ENCODE peak calls at places on chromosomes 4 and X, in seven cellular contexts. E, I, H, T, M, Y and C are unnamed samples.
A peak's percentile ranks its signal among the peaks of the same experiment; 100 is the strongest.

GRCh38 chrX:43804021-43804420 is 78.2 kb downstream of the MAOB start:
- DNase-seq in E (no peak), I (no peak), H (no peak), T (no peak), M (no peak), Y (no peak), C (no peak)

GRCh38 chr4:1310796-1311715 is 21.4 kb downstream of the MAEA start:
- DNase-seq in E (no peak), I (no peak), H (no peak), T (no peak), M (no peak), Y (no peak), C (no peak)

GRCh38 chrX:134460861-134461218 is 875 bp downstream of the HPRT1 start:
- DNase-seq in E (peak; percentile 42), I (peak; percentile 20), H (no peak), T (no peak), M (peak; percentile 3), Y (no peak), C (no peak)

GRCh38 chrX:153565996-153566580 is 32.9 kb downstream of the CCNQ start:
- DNase-seq in E (no peak), I (no peak), H (no peak), T (no peak), M (no peak), Y (no peak), C (no peak)

GRCh38 chrX:152821145-152821765 is 9.3 kb downstream of the CETN2 start:
- DNase-seq in E (peak; percentile 64), I (peak; percentile 38), H (peak; percentile 46), T (no peak), M (peak; percentile 41), Y (peak; percentile 39), C (no peak)

GRCh38 chrX:67544281-67544680 is 460 bp downstream of the AR start:
- DNase-seq in E (peak; percentile 55), I (peak; percentile 18), H (peak; percentile 41), T (no peak), M (no peak), Y (peak; percentile 2), C (no peak)

GRCh38 chr4:11228575-11228974 is 200.1 kb downstream of the HS3ST1 start:
- DNase-seq in E (no peak), I (no peak), H (no peak), T (no peak), M (no peak), Y (no peak), C (no peak)

GRCh38 chr4:80446664-80447063 is 111.1 kb downstream of the CFAP299 start:
- DNase-seq in E (peak; percentile 45), I (no peak), H (no peak), T (no peak), M (no peak), Y (no peak), C (no peak)

GRCh38 chr4:161792991-161793390 is 370.8 kb downstream of the FSTL5 start:
- DNase-seq in E (no peak), I (no peak), H (no peak), T (no peak), M (no peak), Y (no peak), C (no peak)